ENCODE peak calls at places on chromosomes 7 and 10, in eight cellular contexts. R is dorsolateral prefrontal cortex, T is GM23338, B is AG04450, S is spleen, Z is uterus, O is ascending aorta, A is suprapubic skin. U is an unnamed sample.

GRCh38 chr10:104580321-104580720 is 60.8 kb upstream of the SORCS3 start:
- DNase-seq in R (no peak), O (no peak), T (no peak), Z (no peak), S (no peak), B (no peak), A (no peak), U (peak; percentile 68)

GRCh38 chr10:49654036-49654693 is 25.3 kb upstream of the C10orf53 start:
- DNase-seq in B (no peak), T (no peak), Z (no peak), A (no peak), O (no peak), S (no peak), R (no peak), U (peak; percentile 81)

GRCh38 chr10:124740374-124741280 is 3.6 kb downstream of the FAM53B start:
- DNase-seq in O (no peak), R (no peak), B (no peak), Z (peak; percentile 77), A (peak; percentile 87), S (peak; percentile 92), T (peak; percentile 46), U (no peak)

GRCh38 chr7:137399827-137400823 is 56.6 kb upstream of the PTN start:
- DNase-seq in O (no peak), Z (no peak), S (no peak), A (no peak), T (no peak), R (no peak), B (peak; percentile 24), U (no peak)

GRCh38 chr10:100518761-100519241 is 860 bp downstream of the SEC31B start:
- DNase-seq in O (no peak), T (peak; percentile 87), B (no peak), R (peak; percentile 54), S (no peak), A (no peak), Z (peak; percentile 45), U (no peak)

GRCh38 chr10:96995851-96996250 is 163.8 kb downstream of the LCOR start:
- DNase-seq in S (no peak), A (no peak), Z (no peak), T (no peak), R (no peak), O (no peak), B (no peak), U (no peak)

GRCh38 chr10:80260295-80261243 is 28.9 kb downstream of the MAT1A start:
- DNase-seq in A (no peak), Z (no peak), R (no peak), O (no peak), B (no peak), S (peak; percentile 75), T (peak; percentile 78), U (no peak)

GRCh38 chr7:158740013-158740656 is 35.5 kb upstream of the NCAPG2 start:
- DNase-seq in O (peak; percentile 17), T (no peak), B (peak; percentile 68), R (no peak), A (no peak), S (no peak), Z (no peak), U (peak; percentile 93)

GRCh38 chr10:80382989-80383388 is 25.4 kb upstream of the PRXL2A start:
- DNase-seq in T (peak; percentile 84), S (no peak), A (no peak), O (no peak), R (no peak), B (no peak), Z (peak; percentile 25), U (no peak)

GRCh38 chr10:5292196-5292735 is 72.5 kb upstream of the UCN3 start:
- DNase-seq in R (no peak), S (no peak), T (no peak), Z (no peak), B (no peak), A (no peak), O (no peak), U (peak; percentile 86)

GRCh38 chr7:927031-927671 is 27.3 kb downstream of the ADAP1 start:
- DNase-seq in B (no peak), T (no peak), Z (no peak), A (peak; percentile 60), S (peak; percentile 70), O (peak; percentile 5), R (peak; percentile 82), U (no peak)

GRCh38 chr7:42198296-42198695 is 38.7 kb downstream of the GLI3 start:
- DNase-seq in T (no peak), O (no peak), B (no peak), R (no peak), Z (peak; percentile 85), A (no peak), S (no peak), U (peak; percentile 87)
- H3K27ac ChIP-seq in T (no peak overlapping the region), O (no peak overlapping the region), B (no peak overlapping the region), R (no peak overlapping the region), Z (peak overlapping the region; percentile 71), A (peak overlapping the region; percentile 77), S (no peak overlapping the region), U (no peak overlapping the region)

GRCh38 chr10:107160866-107161265 is 3.6 kb downstream of the SORCS1 start:
- DNase-seq in R (no peak), O (no peak), S (no peak), B (no peak), A (no peak), Z (no peak), T (no peak), U (no peak)
- H3K4me3 ChIP-seq in R (no peak overlapping the region), O (no peak overlapping the region), S (no peak overlapping the region), B (no peak overlapping the region), A (no peak overlapping the region), Z (no peak overlapping the region), T (no peak overlapping the region), U (no peak overlapping the region)

GRCh38 chr7:127995866-127996215 is 35.4 kb downstream of the LRRC4 start:
- DNase-seq in A (no peak), O (no peak), R (no peak), S (peak; percentile 50), B (no peak), Z (no peak), T (no peak), U (no peak)
- H3K27ac ChIP-seq in A (no peak overlapping the region), O (no peak overlapping the region), R (peak overlapping the region; percentile 49), S (peak overlapping the region; percentile 58), B (peak overlapping the region; percentile 57), Z (peak overlapping the region; percentile 48), T (peak overlapping the region; percentile 74), U (peak overlapping the region; percentile 52)

DNA sequence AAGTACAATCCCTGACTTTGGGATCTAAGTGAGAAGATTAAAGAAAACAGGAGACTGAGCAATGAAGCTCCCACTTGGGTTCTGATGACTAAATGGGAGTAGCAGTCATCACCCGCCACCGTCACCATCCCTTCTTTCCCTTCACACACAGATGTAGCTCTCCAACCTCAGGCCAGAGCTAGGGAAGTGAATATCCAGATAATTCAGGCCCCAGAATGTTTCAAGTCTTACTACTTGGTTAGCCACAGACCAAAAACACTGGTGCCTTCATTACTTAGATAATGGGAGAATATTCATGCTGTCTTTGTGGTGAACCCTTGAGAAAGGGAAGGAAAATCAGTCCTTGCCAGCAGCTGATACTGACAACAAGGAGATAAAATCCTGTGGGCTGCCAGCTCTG is 100.7 kb downstream of the OSBPL3 start:
- DNase-seq in S (no peak), B (no peak), Z (no peak), O (no peak), A (no peak), T (no peak), R (no peak), U (no peak)
- H3K4me3 ChIP-seq in S (no peak overlapping the region), B (no peak overlapping the region), Z (no peak overlapping the region), O (no peak overlapping the region), A (no peak overlapping the region), T (peak overlapping the region; percentile 14), R (no peak overlapping the region), U (no peak overlapping the region)

DNA sequence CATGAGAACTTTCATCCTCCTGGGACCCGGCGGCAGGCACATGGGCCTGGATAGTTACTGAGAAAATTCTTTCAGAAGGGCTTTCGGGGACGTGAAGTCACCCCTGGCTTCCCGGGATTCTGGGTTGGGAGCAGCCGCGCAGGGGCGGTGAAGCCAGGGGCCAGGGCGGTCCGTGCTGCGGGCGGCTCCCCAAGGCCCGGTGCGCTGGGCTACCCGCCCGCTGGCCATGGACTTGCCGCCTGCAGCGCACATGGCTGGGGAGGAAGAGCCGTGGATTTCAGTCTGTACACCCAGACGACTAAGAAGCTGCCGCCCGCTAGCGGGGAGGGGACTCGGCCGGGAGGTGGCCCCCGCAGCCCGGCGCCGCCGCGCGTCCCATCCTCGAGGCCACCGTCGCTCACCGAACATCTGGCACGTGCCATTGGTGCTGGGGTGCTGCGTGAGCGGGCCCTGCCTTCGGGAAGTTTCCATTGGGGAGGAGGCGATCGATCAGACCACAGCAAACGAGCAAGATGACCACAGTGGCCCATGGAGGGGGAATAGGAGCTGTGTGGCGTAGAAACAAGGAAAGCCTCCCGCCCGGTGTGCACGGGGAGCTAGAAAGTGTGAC is 64.5 kb downstream of the TMEM209 start:
- DNase-seq in Z (no peak), T (peak; percentile 54), O (no peak), B (no peak), R (no peak), A (no peak), S (peak; percentile 81), U (no peak)
- H3K27ac ChIP-seq in Z (peak overlapping the region; percentile 79), T (no peak overlapping the region), O (peak overlapping the region; percentile 66), B (no peak overlapping the region), R (peak overlapping the region; percentile 97), A (no peak overlapping the region), S (peak overlapping the region; percentile 79), U (peak overlapping the region; percentile 72)

DNA sequence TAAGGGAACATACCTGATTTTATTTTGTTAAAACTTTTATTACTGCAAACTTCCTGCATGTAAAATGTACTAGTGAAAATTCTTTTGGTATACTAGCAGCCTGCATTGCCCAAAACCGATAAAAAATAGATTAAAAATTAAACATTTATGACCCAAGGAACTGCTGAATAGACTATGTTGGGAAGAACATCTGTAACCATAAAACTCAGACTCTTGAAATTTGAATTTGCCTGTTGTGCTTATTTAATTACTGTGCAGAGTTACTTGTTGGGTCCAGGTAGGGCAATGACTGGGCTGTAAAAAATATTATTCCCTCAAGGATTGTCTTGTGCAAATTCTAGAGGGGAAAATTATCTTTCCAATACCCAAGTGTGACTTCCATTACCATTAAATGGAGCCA is 193.5 kb upstream of the PITRM1 start:
- DNase-seq in S (no peak), B (no peak), A (no peak), Z (no peak), O (no peak), T (no peak), R (no peak), U (no peak)
- H3K4me3 ChIP-seq in S (no peak overlapping the region), B (no peak overlapping the region), A (no peak overlapping the region), Z (no peak overlapping the region), O (no peak overlapping the region), T (no peak overlapping the region), R (no peak overlapping the region), U (no peak overlapping the region)

DNA sequence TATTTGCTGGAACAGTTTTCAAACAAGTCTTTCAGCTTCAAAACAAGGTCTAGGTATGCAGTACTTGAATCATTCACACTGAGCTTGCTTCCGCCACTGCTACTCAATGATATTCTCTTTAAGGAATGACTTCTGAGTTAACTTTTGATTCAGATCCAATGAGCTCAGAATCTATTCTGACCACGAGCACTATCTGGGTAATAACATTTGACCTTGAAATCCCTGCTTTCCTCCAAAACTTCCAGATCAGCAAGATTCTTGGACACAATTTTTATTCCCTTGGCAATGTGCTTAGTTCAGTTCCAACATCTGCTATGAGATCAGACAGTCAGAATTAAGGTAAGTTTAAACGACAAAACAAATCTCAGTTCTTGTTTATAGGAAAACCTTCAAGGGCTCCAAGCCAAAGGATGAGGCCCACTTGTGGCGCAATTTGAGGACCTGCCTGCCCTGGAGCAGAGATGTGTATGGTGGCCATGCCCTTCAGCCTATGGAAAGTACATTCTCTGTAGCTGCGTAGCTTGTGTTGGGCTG is 87.2 kb downstream of the RNF216 start:
- DNase-seq in T (no peak), O (no peak), Z (peak; percentile 78), A (no peak), S (no peak), R (no peak), B (peak; percentile 92), U (no peak)
- H3K27ac ChIP-seq in T (no peak overlapping the region), O (peak overlapping the region; percentile 94), Z (peak overlapping the region; percentile 96), A (peak overlapping the region; percentile 82), S (peak overlapping the region; percentile 87), R (peak overlapping the region; percentile 91), B (peak overlapping the region; percentile 99), U (peak overlapping the region; percentile 92)

U was measured in esophagus muscularis mucosa.